ENCODE peak calls at places on chromosomes 6 and 20, in five cellular contexts. F is transverse colon; D is CD4-positive, alpha-beta memory T cell; Y is stomach; N is small intestine. I is an unnamed sample.
A peak's percentile ranks its signal among the peaks of the same experiment; 100 is the strongest.

GRCh38 chr6:28218312-28219248 is 6.5 kb upstream of the ZSCAN9 start:
- DNase-seq in F (peak; percentile 78), D (no peak), Y (peak; percentile 72), N (peak; percentile 70), I (no peak)

GRCh38 chr6:15527838-15528617 is 134.8 kb downstream of the DTNBP1 start:
- DNase-seq in F (no peak), D (no peak), Y (no peak), N (no peak), I (no peak)

GRCh38 chr6:158686791-158687381 is 37.0 kb downstream of the SYTL3 start:
- DNase-seq in F (peak; percentile 13), D (peak; percentile 86), Y (no peak), N (peak; percentile 61), I (peak; percentile 37)

GRCh38 chr6:170346649-170347048 is 40.1 kb downstream of the FAM120B start:
- DNase-seq in F (no peak), D (no peak), Y (no peak), N (no peak), I (no peak)

GRCh38 chr6:144394209-144394608 is 109.1 kb downstream of the UTRN start:
- DNase-seq in F (no peak), D (no peak), Y (no peak), N (no peak), I (no peak)

GRCh38 chr6:80003841-80004198 is 629 bp upstream of the TTK start:
- DNase-seq in F (peak; percentile 24), D (peak; percentile 79), Y (no peak), N (peak; percentile 28), I (peak; percentile 38)

GRCh38 chr6:158324136-158324535 is 11.9 kb downstream of the TULP4 start:
- DNase-seq in F (no peak), D (no peak), Y (no peak), N (no peak), I (no peak)

GRCh38 chr6:53238311-53238710 is 89.7 kb upstream of the GCM1 start:
- DNase-seq in F (no peak), D (no peak), Y (no peak), N (no peak), I (no peak)

GRCh38 chr6:74940211-74940610 is 265.6 kb downstream of the COL12A1 start:
- DNase-seq in F (no peak), D (no peak), Y (no peak), N (no peak), I (no peak)

GRCh38 chr6:89035252-89036106 is 45.1 kb upstream of the PNRC1 start:
- DNase-seq in F (peak; percentile 91), D (no peak), Y (peak; percentile 72), N (peak; percentile 97), I (no peak)

GRCh38 chr6:16713597-16713996 is 47.7 kb downstream of the ATXN1 start:
- DNase-seq in F (no peak), D (no peak), Y (no peak), N (no peak), I (no peak)

GRCh38 chr6:24520929-24521546 is 26.3 kb downstream of the ALDH5A1 start:
- DNase-seq in F (peak; percentile 62), D (no peak), Y (peak; percentile 56), N (peak; percentile 47), I (no peak)

GRCh38 chr6:118562959-118563358 is 14.9 kb downstream of the PLN start:
- DNase-seq in F (no peak), D (no peak), Y (no peak), N (no peak), I (no peak)

GRCh38 chr20:31862157-31862470 is 8.2 kb downstream of the DUSP15 start:
- DNase-seq in F (no peak), D (no peak), Y (no peak), N (no peak), I (no peak)

GRCh38 chr20:9685011-9685410 is 153.9 kb downstream of the PAK5 start:
- DNase-seq in F (no peak), D (no peak), Y (no peak), N (no peak), I (no peak)

GRCh38 chr6:41442800-41443501 is 103.2 kb upstream of the FOXP4 start:
- DNase-seq in F (peak; percentile 32), D (no peak), Y (peak; percentile 50), N (no peak), I (no peak)

GRCh38 chr6:53133961-53134360 is 14.7 kb downstream of the GCM1 start:
- DNase-seq in F (no peak), D (peak; percentile 27), Y (no peak), N (no peak), I (no peak)

GRCh38 chr6:69069881-69070280 is 434.8 kb downstream of the ADGRB3 start:
- DNase-seq in F (no peak), D (no peak), Y (no peak), N (no peak), I (no peak)

GRCh38 chr20:33443006-33443511 is 504 bp downstream of the SNTA1 start:
- DNase-seq in F (peak; percentile 27), D (peak; percentile 48), Y (peak; percentile 29), N (no peak), I (no peak)

GRCh38 chr20:20201639-20202038 is 149.3 kb downstream of the CFAP61 start:
- DNase-seq in F (no peak), D (no peak), Y (no peak), N (no peak), I (no peak)

GRCh38 chr6:38722727-38723334 is 7.7 kb downstream of the DNAH8 start:
- DNase-seq in F (no peak), D (no peak), Y (no peak), N (no peak), I (no peak)

GRCh38 chr20:44967207-44967807 is 995 bp downstream of the STK4 start:
- DNase-seq in F (peak; percentile 40), D (peak; percentile 70), Y (no peak), N (peak; percentile 67), I (no peak)

GRCh38 chr20:19777981-19778380 is 19.9 kb downstream of the RIN2 start:
- DNase-seq in F (no peak), D (no peak), Y (no peak), N (no peak), I (no peak)

GRCh38 chr6:57172136-57173055 is at the start of gene BAG2:
- DNase-seq in F (peak; percentile 88), D (peak; percentile 93), Y (peak; percentile 78), N (peak; percentile 54), I (peak; percentile 59)

GRCh38 chr6:165663736-165664552 is 903 bp upstream of the PDE10A start:
- DNase-seq in F (no peak), D (no peak), Y (no peak), N (no peak), I (no peak)

GRCh38 chr6:53361549-53362031 is 12.8 kb upstream of the ELOVL5 start:
- DNase-seq in F (no peak), D (peak; percentile 95), Y (no peak), N (peak; percentile 27), I (peak; percentile 67)

GRCh38 chr6:108746411-108746810 is 101.8 kb upstream of the ARMC2 start:
- DNase-seq in F (peak; percentile 43), D (no peak), Y (peak; percentile 36), N (no peak), I (no peak)

DNA sequence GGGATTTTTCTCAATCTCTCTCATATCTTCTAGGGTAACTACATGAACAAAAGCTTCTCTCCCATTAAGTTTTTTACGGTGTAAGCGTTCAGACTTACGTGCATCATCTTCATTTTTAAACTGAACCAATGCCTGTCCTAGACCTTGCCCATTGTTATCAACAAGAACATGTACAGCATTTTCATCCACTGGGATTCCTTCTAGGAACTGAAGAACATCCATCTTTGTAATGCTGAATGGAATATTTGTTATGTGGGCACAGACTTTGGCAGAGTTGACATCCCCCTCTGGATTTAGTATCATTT is 11.3 kb downstream of the CPNE1 start:
- DNase-seq in F (no peak), D (no peak), Y (no peak), N (no peak), I (no peak)
- H3K4me1 ChIP-seq in F (peaks cover 36% of the 10 kb centered on the region), D (peaks cover 57% of the 10 kb centered on the region), Y (peaks cover 75% of the 10 kb centered on the region), N (no peaks in the 10 kb centered on the region), I (peaks cover 12% of the 10 kb centered on the region)

DNA sequence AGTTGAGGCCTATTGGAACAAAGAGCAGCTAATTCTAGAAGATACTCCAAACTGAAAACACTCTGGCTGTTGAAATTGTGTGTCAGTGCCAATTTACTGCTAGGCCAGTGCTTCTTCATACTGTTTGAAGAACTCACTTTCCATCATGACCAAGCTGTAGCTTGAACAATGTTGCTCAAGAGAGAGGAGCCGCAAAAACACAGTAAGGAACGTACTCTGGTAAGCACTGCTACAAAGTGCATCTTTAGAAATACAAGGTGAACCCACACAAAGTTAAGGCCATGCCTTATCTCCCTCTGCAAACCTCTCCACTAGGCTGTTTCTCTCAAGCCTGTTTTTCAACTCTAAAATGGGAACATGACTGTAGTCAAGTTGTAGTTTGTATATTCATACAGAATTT is 74.5 kb upstream of the TULP1 start:
- DNase-seq in F (no peak), D (no peak), Y (no peak), N (no peak), I (no peak)
- H3K4me1 ChIP-seq in F (peaks cover 28% of the 10 kb centered on the region), D (peaks cover 75% of the 10 kb centered on the region), Y (peaks cover 93% of the 10 kb centered on the region), N (peaks cover 7% of the 10 kb centered on the region), I (peaks cover 21% of the 10 kb centered on the region)

GRCh38 chr6:6001443-6001842 is 5.3 kb downstream of the NRN1 start:
- DNase-seq in F (no peak), D (no peak), Y (no peak), N (no peak), I (no peak)
- H3K4me1 ChIP-seq in F (peaks cover 28% of the 10 kb centered on the region), D (peaks cover 76% of the 10 kb centered on the region), Y (peaks cover 74% of the 10 kb centered on the region), N (peaks cover under 1% of the 10 kb centered on the region), I (peaks cover 65% of the 10 kb centered on the region)

DNA sequence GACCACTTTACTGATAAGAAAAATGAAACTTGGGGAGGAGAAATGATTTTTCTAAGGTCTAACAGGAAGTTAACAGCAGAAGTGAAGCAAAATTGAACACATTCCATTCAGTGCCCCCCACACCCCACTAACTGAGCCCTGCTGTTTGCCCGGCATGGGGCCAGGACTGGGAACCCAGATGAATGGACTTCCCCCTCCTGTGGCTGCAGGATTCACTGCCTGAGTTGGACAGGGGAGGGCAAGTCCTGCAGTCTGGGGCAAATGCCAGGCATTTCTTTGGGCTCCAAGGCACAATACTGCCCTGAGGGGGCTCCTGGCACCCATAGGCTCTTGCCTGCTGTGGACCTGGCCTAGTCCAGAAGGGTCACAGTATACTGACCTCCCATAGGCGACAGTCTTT is 28.3 kb downstream of the FYN start:
- DNase-seq in F (no peak), D (no peak), Y (no peak), N (no peak), I (no peak)
- H3K4me1 ChIP-seq in F (peaks cover 6% of the 10 kb centered on the region), D (peaks cover 100% of the 10 kb centered on the region), Y (peaks cover 76% of the 10 kb centered on the region), N (peaks cover 8% of the 10 kb centered on the region), I (peaks cover 79% of the 10 kb centered on the region)

DNA sequence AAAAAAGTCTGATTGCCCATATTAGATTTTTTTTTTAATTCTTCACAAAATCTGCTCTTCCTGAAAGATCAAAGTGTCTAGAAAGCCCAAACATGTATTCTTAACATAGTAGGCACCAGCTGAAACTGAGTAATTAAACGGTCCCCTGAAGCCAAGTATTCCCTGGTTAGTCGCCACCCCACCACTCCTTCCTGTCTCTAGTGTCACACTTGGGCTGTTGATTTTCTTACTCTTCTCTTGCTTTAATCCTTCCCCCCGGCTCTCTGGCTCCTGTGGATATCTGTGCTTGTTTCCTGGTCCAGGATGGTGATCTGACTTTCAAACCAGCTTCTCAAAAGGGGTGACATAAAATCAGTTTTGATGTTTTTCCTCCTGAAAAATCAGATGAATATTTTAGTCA is 162.9 kb downstream of the QKI start:
- DNase-seq in F (no peak), D (no peak), Y (no peak), N (no peak), I (no peak)
- H3K4me1 ChIP-seq in F (no peaks in the 10 kb centered on the region), D (no peaks in the 10 kb centered on the region), Y (peaks cover 10% of the 10 kb centered on the region), N (no peaks in the 10 kb centered on the region), I (no peaks in the 10 kb centered on the region)